ENCODE peak calls at places on chromosomes 5 and 9, in ten cellular contexts. T is stomach, D is body of pancreas, N is OCI-LY7, K is psoas muscle, M is cardiac fibroblast, U is cardiac muscle cell, Y is GM06990, I is endothelial cell, F is progenitor cell of endocrine pancreas. O is an unnamed sample.

GRCh38 chr5:176541338-176542134 is 4.3 kb upstream of the RNF44 start:
- DNase-seq in T (peak), Y (peak), M (peak), N (peak), K (peak), I (peak), U (peak), D (no peak), F (no peak), O (peak)

GRCh38 chr5:109857405-109858031 is 167.8 kb downstream of the MAN2A1 start:
- DNase-seq in U (no peak), N (no peak), F (no peak), K (no peak), Y (no peak), I (no peak), M (no peak), T (no peak), D (peak), O (no peak)

GRCh38 chr9:93058357-93059096 is at the start of gene SUSD3:
- DNase-seq in N (peak), U (peak), F (peak), Y (peak), I (peak), M (peak), D (peak), T (peak), K (peak), O (peak)

GRCh38 chr9:86040281-86041155 is 58.8 kb downstream of the GOLM1 start:
- DNase-seq in U (no peak), F (no peak), D (no peak), T (no peak), Y (no peak), M (no peak), N (no peak), K (no peak), I (no peak), O (no peak)

GRCh38 chr5:163564321-163564924 is 59.0 kb downstream of the MAT2B start:
- DNase-seq in M (peak), T (peak), I (peak), F (peak), K (no peak), N (peak), D (peak), Y (peak), U (peak), O (peak)

GRCh38 chr5:113378960-113379541 is 55.7 kb downstream of the TSSK1B start:
- DNase-seq in Y (no peak), N (peak), I (peak), T (peak), U (peak), D (peak), M (peak), F (peak), K (no peak), O (peak)

GRCh38 chr9:18238254-18238653 is 235.7 kb upstream of the ADAMTSL1 start:
- DNase-seq in D (no peak), M (peak), N (no peak), U (peak), F (no peak), K (no peak), T (no peak), Y (no peak), I (no peak), O (peak)

GRCh38 chr9:121773286-121773953 is 122.0 kb downstream of the DAB2IP start:
- DNase-seq in F (no peak), U (no peak), Y (no peak), I (no peak), D (peak), K (no peak), M (no peak), N (no peak), T (no peak), O (no peak)

GRCh38 chr9:89864257-89864656 is 259.4 kb downstream of the GADD45G start:
- DNase-seq in F (no peak), T (no peak), I (no peak), Y (no peak), M (no peak), U (no peak), D (no peak), K (no peak), N (no peak), O (no peak)

GRCh38 chr9:98118640-98119601 is at the start of gene TRIM14:
- DNase-seq in N (peak), I (peak), F (peak), Y (peak), D (peak), T (peak), U (peak), M (peak), K (peak), O (peak)

GRCh38 chr9:6563036-6563435 is 82.5 kb downstream of the GLDC start:
- DNase-seq in M (peak), U (no peak), N (no peak), F (no peak), T (no peak), D (no peak), Y (no peak), I (no peak), K (no peak), O (no peak)

GRCh38 chr5:150261231-150261630 is 28.3 kb downstream of the CAMK2A start:
- DNase-seq in N (no peak), U (no peak), F (no peak), I (no peak), K (no peak), T (no peak), D (no peak), M (no peak), Y (no peak), O (no peak)

GRCh38 chr9:95477441-95477840 is 39.3 kb downstream of the PTCH1 start:
- DNase-seq in T (no peak), Y (no peak), K (no peak), N (no peak), F (no peak), D (peak), I (no peak), M (no peak), U (no peak), O (no peak)

GRCh38 chr9:128891354-128892222 is 9.7 kb downstream of the LRRC8A start:
- DNase-seq in I (no peak), T (no peak), F (no peak), M (no peak), N (no peak), K (no peak), Y (no peak), D (no peak), U (no peak), O (no peak)

GRCh38 chr9:95381243-95381642 is 63.7 kb upstream of the FANCC start:
- DNase-seq in N (no peak), M (peak), Y (no peak), D (no peak), F (no peak), K (no peak), T (no peak), I (no peak), U (peak), O (no peak)

GRCh38 chr5:148786456-148786855 is 40.0 kb upstream of the ADRB2 start:
- DNase-seq in N (no peak), K (no peak), F (no peak), U (no peak), I (no peak), T (no peak), M (no peak), Y (no peak), D (no peak), O (no peak)

GRCh38 chr5:170339780-170340167 is 42.2 kb upstream of the LCP2 start:
- DNase-seq in M (no peak), T (no peak), Y (no peak), U (no peak), I (no peak), K (no peak), D (no peak), F (no peak), N (no peak), O (no peak)

GRCh38 chr9:12759767-12760166 is 15.1 kb upstream of the LURAP1L start:
- DNase-seq in N (no peak), F (no peak), U (peak), T (no peak), Y (no peak), D (no peak), M (peak), K (no peak), I (no peak), O (no peak)

GRCh38 chr9:116482740-116483139 is 204.4 kb upstream of the TRIM32 start:
- DNase-seq in I (no peak), K (no peak), F (no peak), Y (no peak), N (no peak), U (no peak), M (peak), D (peak), T (no peak), O (no peak)

GRCh38 chr9:95508968-95509850 is 7.6 kb downstream of the PTCH1 start:
- DNase-seq in Y (peak), N (peak), F (peak), D (peak), U (peak), I (peak), K (peak), T (peak), M (peak), O (peak)

GRCh38 chr9:124697326-124698200 is 73.5 kb downstream of the NR6A1 start:
- DNase-seq in N (no peak), T (no peak), M (peak), F (no peak), I (no peak), D (no peak), U (peak), K (no peak), Y (no peak), O (no peak)

DNA sequence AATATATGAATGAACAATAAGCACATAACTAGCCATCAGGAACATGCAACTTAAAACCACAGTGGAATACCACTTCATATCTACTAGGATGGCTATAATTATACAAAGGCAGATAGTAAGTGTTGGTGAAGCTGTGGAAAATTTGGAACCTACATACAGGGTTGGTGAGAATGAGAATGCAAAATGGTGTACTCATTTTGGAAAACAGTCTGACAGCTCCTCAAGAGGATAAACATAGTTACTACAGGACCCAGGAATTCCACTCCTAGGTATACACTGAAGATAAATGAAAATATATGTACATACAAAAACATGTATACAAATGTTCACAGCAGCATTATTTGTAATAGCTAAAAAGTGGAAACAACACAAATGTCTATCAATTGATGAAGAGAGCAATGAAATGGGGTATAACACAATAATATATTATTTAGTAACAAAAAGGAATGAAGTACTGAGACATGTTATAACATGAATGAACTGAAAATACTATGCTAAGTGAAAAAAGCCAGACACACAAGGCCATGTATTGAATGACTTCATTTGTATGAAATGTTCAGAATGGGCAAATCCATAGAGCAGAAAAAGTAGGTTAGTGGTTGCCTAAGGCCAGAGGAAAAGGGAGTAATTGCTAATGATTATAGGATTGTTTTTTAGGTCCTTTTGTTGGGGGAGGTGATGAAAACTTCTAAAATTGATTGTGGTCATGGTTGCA is 31.2 kb upstream of the CDK5RAP2 start:
- DNase-seq in U (peak), Y (no peak), T (no peak), I (no peak), D (no peak), N (no peak), F (no peak), K (no peak), M (peak), O (no peak)
- TF ChIP-seq CTCF in U (peak), Y (peak), T (no peak), I (peak), D (no peak), N (peak), F (peak), K (peak), M (peak), O (no peak)

DNA sequence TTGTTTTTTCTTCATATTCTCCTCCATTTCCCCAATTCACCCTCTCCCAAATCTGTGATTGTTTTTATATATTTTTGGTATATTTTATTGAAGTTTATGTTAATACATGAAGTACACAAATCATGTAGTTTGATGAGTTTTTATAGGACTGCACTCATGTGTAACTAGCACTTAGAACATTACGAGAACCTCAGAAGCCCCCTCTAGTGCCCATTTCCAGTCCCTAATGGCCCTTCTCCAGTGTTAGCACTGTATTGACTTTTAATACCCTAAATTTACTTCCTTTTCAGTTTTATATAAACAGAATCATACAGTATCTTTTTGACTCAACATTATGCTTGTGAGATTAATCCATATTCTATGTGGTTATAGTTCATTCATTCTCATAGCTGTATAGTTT is 18.5 kb upstream of the FKTN start:
- DNase-seq in Y (no peak), K (no peak), D (no peak), U (no peak), F (no peak), M (no peak), T (no peak), I (no peak), N (peak), O (peak)
- TF ChIP-seq CTCF in Y (no peak), K (no peak), D (no peak), U (peak), F (peak), M (no peak), T (no peak), I (no peak), N (peak), O (no peak)

GRCh38 chr5:111463304-111463703 is 49.0 kb downstream of the STARD4 start:
- DNase-seq in T (no peak), Y (no peak), I (no peak), D (no peak), N (no peak), M (no peak), F (no peak), U (no peak), K (no peak), O (no peak)

GRCh38 chr5:111461934-111462333 is 50.4 kb downstream of the STARD4 start:
- DNase-seq in N (peak), U (no peak), I (no peak), T (no peak), K (no peak), Y (no peak), M (no peak), F (no peak), D (no peak), O (no peak)

DNA sequence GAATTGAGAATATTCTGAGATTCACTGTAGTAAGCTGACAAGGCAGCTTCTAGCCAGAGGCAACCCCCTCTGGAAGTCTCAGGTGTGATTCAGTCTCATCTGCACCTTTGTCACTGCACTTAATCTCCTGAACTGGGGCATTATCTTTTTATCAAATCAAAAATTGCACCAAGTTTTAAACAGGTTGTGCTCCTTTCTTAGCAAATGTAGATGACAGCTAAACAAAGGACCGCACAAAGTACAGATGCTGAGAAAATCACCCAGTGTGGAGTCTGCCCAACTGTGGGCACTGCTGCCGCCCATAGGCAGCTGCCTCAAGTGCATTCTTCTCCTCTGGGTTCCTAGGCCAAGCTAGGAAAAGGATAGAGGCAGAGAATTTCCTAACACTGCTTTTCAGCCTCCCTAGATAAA is 51.1 kb downstream of the STARD4 start:
- DNase-seq in K (no peak), T (no peak), D (no peak), M (peak), F (no peak), I (peak), U (peak), N (peak), Y (no peak), O (no peak)
- TF ChIP-seq CTCF in K (no peak), T (no peak), D (no peak), M (no peak), F (peak), I (no peak), U (peak), N (peak), Y (no peak), O (no peak)

DNA sequence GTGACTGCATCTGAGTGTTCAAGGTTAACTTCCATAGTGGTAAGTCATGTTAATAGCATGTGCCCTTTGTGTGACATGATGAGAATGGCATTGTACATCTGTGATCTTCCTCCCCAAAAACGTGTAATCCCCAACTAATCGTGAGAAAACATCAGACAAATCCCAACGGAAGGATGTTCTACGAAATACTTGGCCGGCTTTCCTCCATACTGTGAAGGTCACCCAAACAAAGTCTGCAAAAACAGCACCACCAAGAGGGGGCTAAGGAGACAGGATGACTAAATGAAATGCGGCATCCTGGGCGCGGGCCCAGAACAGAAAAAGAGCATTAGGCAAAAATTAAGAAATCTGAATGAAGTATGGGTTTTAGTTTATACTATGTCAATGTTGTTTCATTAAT is 81.8 kb downstream of the MED10 start:
- DNase-seq in M (no peak), T (no peak), F (no peak), K (no peak), U (no peak), Y (no peak), D (no peak), N (peak), I (no peak), O (no peak)
- TF ChIP-seq CTCF in M (no peak), T (no peak), F (no peak), K (no peak), U (no peak), Y (no peak), D (no peak), N (peak), I (no peak), O (no peak)

GRCh38 chr5:141374627-141375026 is 936 bp downstream of the PCDHGA6 start:
- DNase-seq in I (no peak), U (no peak), T (no peak), M (no peak), N (no peak), Y (no peak), D (no peak), F (no peak), K (no peak), O (no peak)

GRCh38 chr5:141369994-141370848 is at the start of gene PCDHGB3:
- DNase-seq in Y (peak), D (peak), I (no peak), M (peak), T (no peak), N (peak), U (peak), K (peak), F (no peak), O (peak)

GRCh38 chr5:141371572-141372475 is 1.8 kb downstream of the PCDHGB3 start:
- DNase-seq in M (no peak), I (no peak), D (no peak), N (no peak), U (no peak), K (no peak), F (no peak), T (no peak), Y (no peak), O (no peak)

GRCh38 chr5:141373673-141374317 is at the start of gene PCDHGA6:
- DNase-seq in M (peak), N (peak), K (no peak), I (no peak), U (peak), D (no peak), T (no peak), Y (no peak), F (no peak), O (no peak)
- TF ChIP-seq CTCF in M (peak), N (peak), K (peak), I (no peak), U (peak), D (peak), T (no peak), Y (no peak), F (no peak), O (no peak)

O was measured in Calu3.